ENCODE peak calls at places on chromosomes 12 and 14, in four cellular contexts. C, F, B and N are unnamed samples.

GRCh38 chr12:6326316-6326959 is 15.4 kb downstream of the TNFRSF1A start:
- DNase-seq in F (peak), C (peak), B (peak), N (no peak)

GRCh38 chr12:79288946-79289345 is 401.8 kb downstream of the PAWR start:
- DNase-seq in F (no peak), B (no peak), C (no peak), N (no peak)

GRCh38 chr14:76769636-76770292 is 8.5 kb downstream of the VASH1 start:
- DNase-seq in F (no peak), B (no peak), C (peak), N (no peak)

GRCh38 chr12:123634142-123634561 is 523 bp downstream of the GTF2H3 start:
- DNase-seq in F (no peak), C (peak), B (no peak), N (no peak)

GRCh38 chr14:99524804-99525698 is 43.8 kb downstream of the CCNK start:
- DNase-seq in B (peak), F (peak), C (peak), N (peak)

GRCh38 chr12:52014567-52015392 is 8.0 kb downstream of the TAMALIN start:
- DNase-seq in C (peak), B (peak), F (no peak), N (no peak)

GRCh38 chr12:9244894-9245293 is 36.7 kb upstream of the PZP start:
- DNase-seq in B (no peak), F (no peak), C (no peak), N (no peak)

GRCh38 chr14:72802588-72802946 is 91.3 kb downstream of the DPF3 start:
- DNase-seq in B (no peak), C (no peak), F (no peak), N (no peak)

GRCh38 chr14:59229653-59230406 is 41.4 kb downstream of the DAAM1 start:
- DNase-seq in F (no peak), B (no peak), C (no peak), N (no peak)

GRCh38 chr14:68374682-68375081 is 418.2 kb downstream of the ZFP36L1 start:
- DNase-seq in F (no peak), B (no peak), C (no peak), N (no peak)

GRCh38 chr14:60684203-60684602 is 34.9 kb upstream of the SIX1 start:
- DNase-seq in F (no peak), C (no peak), B (no peak), N (no peak)

GRCh38 chr12:65634061-65634460 is 190.2 kb upstream of the HMGA2 start:
- DNase-seq in B (no peak), C (no peak), F (no peak), N (no peak)

GRCh38 chr12:128707488-128707887 is 116.3 kb downstream of the SLC15A4 start:
- DNase-seq in F (no peak), B (no peak), C (peak), N (no peak)
- TF ChIP-seq CTCF in F (no peak), B (no peak), C (peak), N (no peak)

GRCh38 chr12:94795520-94795919 is 145.2 kb upstream of the TMCC3 start:
- DNase-seq in F (no peak), C (peak), B (no peak), N (peak)
- TF ChIP-seq CTCF in F (no peak), C (peak), B (no peak), N (no peak)

DNA sequence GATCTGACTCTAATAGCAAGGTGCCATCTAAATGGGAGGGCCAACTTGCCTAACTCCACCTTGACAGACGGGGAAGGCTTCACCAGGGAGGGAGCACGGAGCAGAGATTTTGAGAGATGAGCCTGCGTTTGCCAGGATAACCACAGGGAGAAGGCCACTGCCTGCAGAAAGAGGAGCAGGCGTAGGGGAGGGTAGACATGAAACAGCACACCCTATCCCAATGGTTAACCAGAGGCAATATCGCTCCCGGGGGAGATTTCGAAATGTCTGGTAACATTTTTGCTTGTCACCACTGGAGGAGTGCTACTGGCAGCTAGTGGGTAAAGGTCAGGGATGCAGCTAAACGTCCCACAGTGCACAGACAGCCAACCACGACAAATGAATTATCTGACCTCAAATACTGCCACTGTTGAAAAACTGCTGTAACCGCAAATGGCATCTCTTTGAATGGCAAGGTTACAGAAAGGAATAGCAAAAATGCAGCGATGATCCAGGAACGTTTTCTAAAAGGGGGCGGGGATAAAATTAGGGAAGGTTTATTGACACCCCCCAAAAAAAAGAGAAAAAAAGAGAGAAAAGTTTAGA is 126.0 kb upstream of the ATF7IP start:
- DNase-seq in C (peak), F (no peak), B (peak), N (no peak)
- TF ChIP-seq CTCF in C (peak), F (no peak), B (no peak), N (no peak)

DNA sequence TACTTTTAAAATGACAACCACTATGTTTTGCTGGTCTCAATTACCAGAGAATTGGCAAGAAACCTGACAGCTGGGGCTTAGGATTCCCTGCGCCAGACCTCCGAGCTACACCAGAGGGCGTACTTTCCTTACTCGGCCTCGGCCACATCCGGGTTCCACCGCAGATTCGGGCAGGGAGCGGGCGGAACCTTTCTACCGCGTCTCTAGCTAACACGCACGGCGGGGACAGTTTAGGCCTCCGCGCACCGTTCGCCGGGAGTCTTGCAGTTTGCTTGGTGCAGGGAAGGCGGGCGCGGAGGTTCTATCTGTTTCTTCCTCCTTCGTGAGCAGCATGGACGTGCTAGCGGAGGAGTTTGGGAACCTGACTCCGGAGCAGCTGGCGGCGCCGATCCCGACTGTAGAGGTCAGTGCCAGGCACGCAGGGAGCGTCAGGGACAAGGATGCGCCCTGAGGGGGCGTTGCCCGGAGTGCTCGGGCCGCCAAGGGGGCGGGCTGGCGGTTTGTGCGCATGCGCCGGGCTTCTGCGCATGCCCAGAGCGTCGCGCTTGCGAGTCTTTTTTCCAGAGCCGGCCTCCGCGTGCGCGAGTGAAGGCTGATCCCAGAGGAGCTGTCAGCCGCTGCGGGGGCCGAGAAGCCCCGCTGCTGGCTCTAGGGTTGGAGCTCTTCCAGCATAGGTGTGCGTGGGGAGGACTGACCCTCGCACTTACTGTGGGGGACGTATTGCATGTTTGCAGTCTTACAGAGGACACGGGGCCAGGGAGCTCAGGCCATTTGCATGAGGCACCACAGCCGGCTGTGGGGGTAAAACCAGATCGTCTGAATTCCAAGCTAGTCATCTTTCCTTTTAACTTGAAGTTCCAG is at the start of gene POLR3B:
- DNase-seq in C (peak), B (peak), F (peak), N (peak)
- TF ChIP-seq CTCF in C (peak), B (peak), F (peak), N (peak)

GRCh38 chr14:63203618-63204406 is 431 bp upstream of the RHOJ start:
- DNase-seq in C (peak), F (peak), B (peak), N (no peak)
- TF ChIP-seq CTCF in C (no peak), F (no peak), B (no peak), N (no peak)

DNA sequence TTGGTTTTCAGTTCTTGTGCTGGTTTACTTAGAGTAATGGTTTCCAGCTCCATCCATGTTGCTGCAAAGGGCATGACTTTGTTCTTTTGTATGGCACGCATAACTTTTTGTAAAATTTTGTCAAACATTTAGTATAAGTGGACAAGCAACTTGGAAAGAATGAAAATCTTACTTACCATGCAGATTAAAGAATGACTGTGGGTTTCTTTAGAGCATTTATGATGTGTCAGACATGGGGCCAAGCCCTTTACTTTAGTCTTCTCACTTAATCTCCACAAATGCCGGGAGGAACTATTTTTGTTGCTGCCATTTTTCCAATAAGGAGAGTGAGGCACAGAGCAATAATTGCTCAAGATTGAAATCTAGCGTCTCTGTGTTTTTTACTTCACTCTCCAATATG is 652.5 kb upstream of the TBX3 start:
- DNase-seq in F (no peak), C (no peak), B (no peak), N (no peak)
- TF ChIP-seq CTCF in F (no peak), C (no peak), B (no peak), N (no peak)

GRCh38 chr12:18158774-18159557 is 69.0 kb upstream of the RERGL start:
- DNase-seq in B (peak), F (no peak), C (peak), N (no peak)
- TF ChIP-seq CTCF in B (peak), F (peak), C (peak), N (peak)